ENCODE peak calls at places on chromosomes 16 and 17, in seven cellular contexts. One of them, this sample, is unnamed.

GRCh38 chr17:15351925-15352324 is 10.5 kb upstream of the TEKT3 start:
- DNase-seq in effector CD4-positive, alpha-beta T cell: no peak
- DNase-seq in iris pigment epithelial cell: peak
- DNase-seq in hippocampal formation: no peak
- DNase-seq in GM12891: no peak
- DNase-seq in H54: peak
- DNase-seq in Kasumi-1: no peak
- DNase-seq in this sample: peak

GRCh38 chr16:30185141-30185682 is 1.8 kb downstream of the CORO1A start:
- DNase-seq in effector CD4-positive, alpha-beta T cell: no peak
- DNase-seq in iris pigment epithelial cell: no peak
- DNase-seq in hippocampal formation: no peak
- DNase-seq in GM12891: peak
- DNase-seq in H54: no peak
- DNase-seq in Kasumi-1: no peak
- DNase-seq in this sample: no peak

GRCh38 chr17:82956726-82957468 is 117.1 kb upstream of the ZNF750 start:
- DNase-seq in effector CD4-positive, alpha-beta T cell: no peak
- DNase-seq in iris pigment epithelial cell: no peak
- DNase-seq in hippocampal formation: no peak
- DNase-seq in GM12891: no peak
- DNase-seq in H54: no peak
- DNase-seq in Kasumi-1: no peak
- DNase-seq in this sample: no peak

GRCh38 chr17:76496464-76496863 is 4.8 kb downstream of the RHBDF2 start:
- DNase-seq in effector CD4-positive, alpha-beta T cell: no peak
- DNase-seq in iris pigment epithelial cell: no peak
- DNase-seq in hippocampal formation: no peak
- DNase-seq in GM12891: no peak
- DNase-seq in H54: no peak
- DNase-seq in Kasumi-1: no peak
- DNase-seq in this sample: no peak

GRCh38 chr16:1335996-1336395 is 2.6 kb downstream of the BAIAP3 start:
- DNase-seq in effector CD4-positive, alpha-beta T cell: no peak
- DNase-seq in iris pigment epithelial cell: no peak
- DNase-seq in hippocampal formation: no peak
- DNase-seq in GM12891: no peak
- DNase-seq in H54: no peak
- DNase-seq in Kasumi-1: no peak
- DNase-seq in this sample: no peak

GRCh38 chr17:8332688-8333087 is 7.0 kb upstream of the ODF4 start:
- DNase-seq in effector CD4-positive, alpha-beta T cell: no peak
- DNase-seq in iris pigment epithelial cell: no peak
- DNase-seq in hippocampal formation: no peak
- DNase-seq in GM12891: no peak
- DNase-seq in H54: no peak
- DNase-seq in Kasumi-1: no peak
- DNase-seq in this sample: no peak

GRCh38 chr16:22356930-22357634 is 17.3 kb downstream of the CDR2 start:
- DNase-seq in effector CD4-positive, alpha-beta T cell: no peak
- DNase-seq in iris pigment epithelial cell: peak
- DNase-seq in hippocampal formation: no peak
- DNase-seq in GM12891: no peak
- DNase-seq in H54: no peak
- DNase-seq in Kasumi-1: no peak
- DNase-seq in this sample: no peak

GRCh38 chr16:87371261-87371866 is 12.2 kb downstream of the FBXO31 start:
- DNase-seq in effector CD4-positive, alpha-beta T cell: no peak
- DNase-seq in iris pigment epithelial cell: no peak
- DNase-seq in hippocampal formation: no peak
- DNase-seq in GM12891: no peak
- DNase-seq in H54: no peak
- DNase-seq in Kasumi-1: no peak
- DNase-seq in this sample: no peak

GRCh38 chr17:81086789-81087551 is 52.0 kb downstream of the BAIAP2 start:
- DNase-seq in effector CD4-positive, alpha-beta T cell: no peak
- DNase-seq in iris pigment epithelial cell: no peak
- DNase-seq in hippocampal formation: no peak
- DNase-seq in GM12891: no peak
- DNase-seq in H54: no peak
- DNase-seq in Kasumi-1: no peak
- DNase-seq in this sample: no peak

GRCh38 chr17:83193336-83194188 is 114.2 kb downstream of the METRNL start:
- DNase-seq in effector CD4-positive, alpha-beta T cell: no peak
- DNase-seq in iris pigment epithelial cell: no peak
- DNase-seq in hippocampal formation: no peak
- DNase-seq in GM12891: no peak
- DNase-seq in H54: no peak
- DNase-seq in Kasumi-1: peak
- DNase-seq in this sample: no peak

GRCh38 chr17:78013683-78014467 is 55.4 kb downstream of the TNRC6C start:
- DNase-seq in effector CD4-positive, alpha-beta T cell: peak
- DNase-seq in iris pigment epithelial cell: peak
- DNase-seq in hippocampal formation: peak
- DNase-seq in GM12891: no peak
- DNase-seq in H54: peak
- DNase-seq in Kasumi-1: peak
- DNase-seq in this sample: peak

GRCh38 chr17:44084131-44084538 is 13.6 kb downstream of the G6PC3 start:
- DNase-seq in effector CD4-positive, alpha-beta T cell: no peak
- DNase-seq in iris pigment epithelial cell: no peak
- DNase-seq in hippocampal formation: no peak
- DNase-seq in GM12891: no peak
- DNase-seq in H54: no peak
- DNase-seq in Kasumi-1: peak
- DNase-seq in this sample: peak

GRCh38 chr17:57482657-57483056 is 226.3 kb downstream of the MSI2 start:
- DNase-seq in effector CD4-positive, alpha-beta T cell: no peak
- DNase-seq in iris pigment epithelial cell: no peak
- DNase-seq in hippocampal formation: no peak
- DNase-seq in GM12891: no peak
- DNase-seq in H54: no peak
- DNase-seq in Kasumi-1: no peak
- DNase-seq in this sample: no peak

GRCh38 chr16:2027024-2028010 is 615 bp downstream of the NHERF2 start:
- DNase-seq in effector CD4-positive, alpha-beta T cell: no peak
- DNase-seq in iris pigment epithelial cell: peak
- DNase-seq in hippocampal formation: no peak
- DNase-seq in GM12891: no peak
- DNase-seq in H54: peak
- DNase-seq in Kasumi-1: no peak
- DNase-seq in this sample: peak

GRCh38 chr17:79568661-79569060 is 42.2 kb downstream of the RBFOX3 start:
- DNase-seq in effector CD4-positive, alpha-beta T cell: no peak
- DNase-seq in iris pigment epithelial cell: no peak
- DNase-seq in hippocampal formation: no peak
- DNase-seq in GM12891: no peak
- DNase-seq in H54: no peak
- DNase-seq in Kasumi-1: no peak
- DNase-seq in this sample: no peak

GRCh38 chr16:11691771-11692170 is 23.5 kb downstream of the SNN start:
- DNase-seq in effector CD4-positive, alpha-beta T cell: no peak
- DNase-seq in iris pigment epithelial cell: no peak
- DNase-seq in hippocampal formation: no peak
- DNase-seq in GM12891: no peak
- DNase-seq in H54: no peak
- DNase-seq in Kasumi-1: no peak
- DNase-seq in this sample: no peak

GRCh38 chr17:37714897-37715296 is 30.0 kb downstream of the HNF1B start:
- DNase-seq in effector CD4-positive, alpha-beta T cell: no peak
- DNase-seq in iris pigment epithelial cell: no peak
- DNase-seq in hippocampal formation: no peak
- DNase-seq in GM12891: no peak
- DNase-seq in H54: no peak
- DNase-seq in Kasumi-1: no peak
- DNase-seq in this sample: peak

GRCh38 chr17:76261421-76262215 is 3.5 kb upstream of the UBALD2 start:
- DNase-seq in effector CD4-positive, alpha-beta T cell: no peak
- DNase-seq in iris pigment epithelial cell: peak
- DNase-seq in hippocampal formation: peak
- DNase-seq in GM12891: no peak
- DNase-seq in H54: no peak
- DNase-seq in Kasumi-1: no peak
- DNase-seq in this sample: no peak

GRCh38 chr17:40443988-40444899 is 994 bp downstream of the IGFBP4 start:
- DNase-seq in effector CD4-positive, alpha-beta T cell: no peak
- DNase-seq in iris pigment epithelial cell: peak
- DNase-seq in hippocampal formation: no peak
- DNase-seq in GM12891: no peak
- DNase-seq in H54: no peak
- DNase-seq in Kasumi-1: no peak
- DNase-seq in this sample: peak

GRCh38 chr16:19696312-19696711 is 21.7 kb downstream of the KNOP1 start:
- DNase-seq in effector CD4-positive, alpha-beta T cell: peak
- DNase-seq in iris pigment epithelial cell: peak
- DNase-seq in hippocampal formation: no peak
- DNase-seq in GM12891: no peak
- DNase-seq in H54: peak
- DNase-seq in Kasumi-1: no peak
- DNase-seq in this sample: no peak

GRCh38 chr17:8742274-8742673 is 2.4 kb downstream of the CCDC42 start:
- DNase-seq in effector CD4-positive, alpha-beta T cell: no peak
- DNase-seq in iris pigment epithelial cell: no peak
- DNase-seq in hippocampal formation: no peak
- DNase-seq in GM12891: no peak
- DNase-seq in H54: no peak
- DNase-seq in Kasumi-1: no peak
- DNase-seq in this sample: no peak

GRCh38 chr17:38747385-38748328 is 479 bp downstream of the PCGF2 start:
- DNase-seq in effector CD4-positive, alpha-beta T cell: no peak
- DNase-seq in iris pigment epithelial cell: no peak
- DNase-seq in hippocampal formation: no peak
- DNase-seq in GM12891: no peak
- DNase-seq in H54: no peak
- DNase-seq in Kasumi-1: no peak
- DNase-seq in this sample: peak

GRCh38 chr16:2228161-2228824 is 4.9 kb downstream of the E4F1 start:
- DNase-seq in effector CD4-positive, alpha-beta T cell: no peak
- DNase-seq in iris pigment epithelial cell: no peak
- DNase-seq in hippocampal formation: no peak
- DNase-seq in GM12891: no peak
- DNase-seq in H54: no peak
- DNase-seq in Kasumi-1: no peak
- DNase-seq in this sample: no peak

GRCh38 chr17:29209073-29209472 is 28.9 kb upstream of the MYO18A start:
- DNase-seq in effector CD4-positive, alpha-beta T cell: no peak
- DNase-seq in iris pigment epithelial cell: no peak
- DNase-seq in hippocampal formation: no peak
- DNase-seq in GM12891: no peak
- DNase-seq in H54: no peak
- DNase-seq in Kasumi-1: no peak
- DNase-seq in this sample: no peak

GRCh38 chr16:83356266-83356665 is 451.5 kb upstream of the HSBP1 start:
- DNase-seq in effector CD4-positive, alpha-beta T cell: no peak
- DNase-seq in iris pigment epithelial cell: peak
- DNase-seq in hippocampal formation: peak
- DNase-seq in GM12891: peak
- DNase-seq in H54: no peak
- DNase-seq in Kasumi-1: peak
- DNase-seq in this sample: peak

GRCh38 chr16:67663151-67663876 is 2.6 kb downstream of the PARD6A start:
- DNase-seq in effector CD4-positive, alpha-beta T cell: no peak
- DNase-seq in iris pigment epithelial cell: no peak
- DNase-seq in hippocampal formation: no peak
- DNase-seq in GM12891: no peak
- DNase-seq in H54: no peak
- DNase-seq in Kasumi-1: peak
- DNase-seq in this sample: peak

GRCh38 chr16:26859086-26859485 is 207.6 kb upstream of the C16orf82 start:
- DNase-seq in effector CD4-positive, alpha-beta T cell: no peak
- DNase-seq in iris pigment epithelial cell: no peak
- DNase-seq in hippocampal formation: no peak
- DNase-seq in GM12891: no peak
- DNase-seq in H54: no peak
- DNase-seq in Kasumi-1: no peak
- DNase-seq in this sample: no peak

GRCh38 chr17:18159551-18160120 is 24.0 kb upstream of the ALKBH5 start:
- DNase-seq in effector CD4-positive, alpha-beta T cell: no peak
- DNase-seq in iris pigment epithelial cell: no peak
- DNase-seq in hippocampal formation: no peak
- DNase-seq in GM12891: no peak
- DNase-seq in H54: no peak
- DNase-seq in Kasumi-1: no peak
- DNase-seq in this sample: no peak

GRCh38 chr17:50133028-50133768 is 3.2 kb upstream of the SAMD14 start:
- DNase-seq in effector CD4-positive, alpha-beta T cell: no peak
- DNase-seq in iris pigment epithelial cell: peak
- DNase-seq in hippocampal formation: no peak
- DNase-seq in GM12891: no peak
- DNase-seq in H54: peak
- DNase-seq in Kasumi-1: no peak
- DNase-seq in this sample: peak

GRCh38 chr17:28547623-28548416 is 4.6 kb downstream of the UNC119 start:
- DNase-seq in effector CD4-positive, alpha-beta T cell: peak
- DNase-seq in iris pigment epithelial cell: peak
- DNase-seq in hippocampal formation: peak
- DNase-seq in GM12891: peak
- DNase-seq in H54: peak
- DNase-seq in Kasumi-1: peak
- DNase-seq in this sample: peak

GRCh38 chr16:84175351-84176081 is 11.3 kb downstream of the TAF1C start:
- DNase-seq in effector CD4-positive, alpha-beta T cell: peak
- DNase-seq in iris pigment epithelial cell: peak
- DNase-seq in hippocampal formation: peak
- DNase-seq in GM12891: no peak
- DNase-seq in H54: no peak
- DNase-seq in Kasumi-1: peak
- DNase-seq in this sample: no peak

GRCh38 chr16:85908444-85908843 is 9.5 kb downstream of the IRF8 start:
- DNase-seq in effector CD4-positive, alpha-beta T cell: no peak
- DNase-seq in iris pigment epithelial cell: no peak
- DNase-seq in hippocampal formation: no peak
- DNase-seq in GM12891: peak
- DNase-seq in H54: no peak
- DNase-seq in Kasumi-1: peak
- DNase-seq in this sample: no peak

GRCh38 chr16:31064882-31065461 is 9.1 kb downstream of the ZNF668 start:
- DNase-seq in effector CD4-positive, alpha-beta T cell: no peak
- DNase-seq in iris pigment epithelial cell: peak
- DNase-seq in hippocampal formation: no peak
- DNase-seq in GM12891: no peak
- DNase-seq in H54: peak
- DNase-seq in Kasumi-1: no peak
- DNase-seq in this sample: peak

GRCh38 chr17:47301161-47301560 is 22.6 kb upstream of the EFCAB13 start:
- DNase-seq in effector CD4-positive, alpha-beta T cell: no peak
- DNase-seq in iris pigment epithelial cell: no peak
- DNase-seq in hippocampal formation: no peak
- DNase-seq in GM12891: no peak
- DNase-seq in H54: no peak
- DNase-seq in Kasumi-1: no peak
- DNase-seq in this sample: no peak

GRCh38 chr17:6327007-6327406 is 107.9 kb downstream of the AIPL1 start:
- DNase-seq in effector CD4-positive, alpha-beta T cell: no peak
- DNase-seq in iris pigment epithelial cell: no peak
- DNase-seq in hippocampal formation: no peak
- DNase-seq in GM12891: no peak
- DNase-seq in H54: no peak
- DNase-seq in Kasumi-1: no peak
- DNase-seq in this sample: no peak

This sample was measured in A549.